ENCODE peak calls at places on chromosome 12, in five cellular contexts. Q is H1, Y is HepG2, H is GM12878, V is NT2/D1. X is an unnamed sample.

GRCh38 chr12:108820700-108821406 is 36.5 kb downstream of the SSH1 start:
- DNase-seq in Q (no peak), Y (no peak), V (no peak), H (no peak), X (no peak)

GRCh38 chr12:64889434-64890216 is 65.2 kb downstream of the TBC1D30 start:
- DNase-seq in V (peak; percentile 55), Q (no peak), H (no peak), Y (peak; percentile 27), X (no peak)

GRCh38 chr12:119183942-119184695 is 5.4 kb downstream of the HSPB8 start:
- DNase-seq in Y (no peak), Q (no peak), V (no peak), H (no peak), X (no peak)

GRCh38 chr12:62512901-62513300 is 46.3 kb downstream of the MON2 start:
- DNase-seq in Y (no peak), H (no peak), Q (no peak), V (peak; percentile 61), X (no peak)

GRCh38 chr12:19712041-19712440 is 272.7 kb downstream of the AEBP2 start:
- DNase-seq in H (no peak), V (no peak), Y (no peak), Q (no peak), X (no peak)

GRCh38 chr12:95687937-95688336 is 102.6 kb downstream of the NTN4 start:
- DNase-seq in H (no peak), V (no peak), Q (no peak), Y (no peak), X (no peak)

GRCh38 chr12:65607271-65607880 is 216.9 kb upstream of the HMGA2 start:
- DNase-seq in Y (no peak), V (no peak), H (no peak), Q (no peak), X (no peak)

GRCh38 chr12:85448548-85449139 is 168.6 kb downstream of the ALX1 start:
- DNase-seq in Y (no peak), V (no peak), Q (no peak), H (no peak), X (no peak)

GRCh38 chr12:132904718-132905328 is 17.4 kb upstream of the CHFR start:
- DNase-seq in V (peak; percentile 72), Q (peak; percentile 75), Y (no peak), H (no peak), X (no peak)

GRCh38 chr12:53726342-53726741 is 910 bp downstream of the CALCOCO1 start:
- DNase-seq in H (no peak), Q (no peak), Y (peak; percentile 38), V (no peak), X (no peak)

GRCh38 chr12:46153267-46153872 is 115.5 kb downstream of the SLC38A1 start:
- DNase-seq in Y (peak; percentile 7), Q (no peak), V (no peak), H (no peak), X (peak; percentile 20)

GRCh38 chr12:29672580-29672979 is 111.2 kb downstream of the TMTC1 start:
- DNase-seq in H (no peak), Q (no peak), V (no peak), Y (no peak), X (no peak)
- TF ChIP-seq SUZ12 in H (no peak), Q (no peak), V (no peak), Y (no peak), X (no peak)

DNA sequence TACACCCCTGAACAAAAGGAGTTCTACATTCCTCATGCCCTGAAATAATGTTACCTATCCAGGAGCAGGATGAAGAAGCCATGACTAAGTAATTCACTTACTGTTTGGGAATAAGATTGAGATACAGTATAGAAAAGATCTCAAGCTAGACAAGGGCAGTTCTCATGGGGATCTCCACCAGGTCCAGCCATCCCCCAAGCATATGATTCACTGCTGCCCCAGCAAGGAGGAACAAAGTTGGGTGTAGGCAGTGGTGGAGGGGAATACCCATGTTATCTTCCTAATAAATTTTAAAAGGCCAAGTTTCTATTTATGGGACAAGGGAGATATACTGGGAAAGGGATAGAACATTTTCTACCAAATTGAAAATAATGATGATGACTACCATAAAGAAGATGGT is 204.8 kb downstream of the BTG1 start:
- DNase-seq in V (no peak), Y (no peak), H (no peak), Q (no peak), X (no peak)
- TF ChIP-seq SUZ12 in V (no peak), Y (no peak), H (no peak), Q (no peak), X (no peak)

GRCh38 chr12:128549621-128550020 is 274.1 kb downstream of the SLC15A4 start:
- DNase-seq in H (no peak), V (no peak), Q (no peak), Y (no peak), X (no peak)

GRCh38 chr12:128543493-128543892 is 276.5 kb downstream of the TMEM132C start:
- DNase-seq in Q (no peak), V (no peak), H (no peak), Y (no peak), X (no peak)

GRCh38 chr12:128542844-128543243 is 275.9 kb downstream of the TMEM132C start:
- DNase-seq in V (no peak), H (no peak), Y (no peak), Q (no peak), X (no peak)

GRCh38 chr12:128543971-128544370 is 277.0 kb downstream of the TMEM132C start:
- DNase-seq in Y (no peak), V (no peak), Q (no peak), H (no peak), X (no peak)
- TF ChIP-seq SUZ12 in Y (no peak), V (no peak), Q (no peak), H (no peak), X (no peak)

GRCh38 chr12:848519-849191 is 96.3 kb downstream of the WNK1 start:
- DNase-seq in Y (no peak), H (no peak), Q (no peak), V (no peak), X (no peak)
- TF ChIP-seq SUZ12 in Y (no peak), H (no peak), Q (no peak), V (no peak), X (no peak)

GRCh38 chr12:99381992-99382391 is 265.6 kb upstream of the GARIN6 start:
- DNase-seq in H (peak; percentile 73), Y (no peak), V (no peak), Q (no peak), X (no peak)
- TF ChIP-seq SUZ12 in H (no peak), Y (no peak), V (no peak), Q (no peak), X (no peak)

GRCh38 chr12:27052176-27052575 is 29.8 kb downstream of the MED21 start:
- DNase-seq in Q (no peak), Y (no peak), V (no peak), H (no peak), X (no peak)
- TF ChIP-seq SUZ12 in Q (no peak), Y (no peak), V (no peak), H (no peak), X (no peak)

GRCh38 chr12:24852420-24852819 is 96.5 kb downstream of the BCAT1 start:
- DNase-seq in Y (no peak), Q (no peak), V (no peak), H (no peak), X (no peak)
- TF ChIP-seq SUZ12 in Y (no peak), Q (no peak), V (no peak), H (no peak), X (no peak)

GRCh38 chr12:2583642-2584041 is 211.1 kb upstream of the FKBP4 start:
- DNase-seq in Q (no peak), Y (no peak), V (no peak), H (no peak), X (no peak)

GRCh38 chr12:2586159-2587035 is 208.4 kb upstream of the FKBP4 start:
- DNase-seq in Q (no peak), Y (no peak), H (no peak), V (peak; percentile 81), X (no peak)

GRCh38 chr12:2581293-2582045 is 213.3 kb upstream of the FKBP4 start:
- DNase-seq in V (no peak), Y (no peak), H (no peak), Q (no peak), X (no peak)

GRCh38 chr12:2580821-2581220 is 213.9 kb upstream of the FKBP4 start:
- DNase-seq in H (no peak), V (no peak), Q (no peak), Y (no peak), X (no peak)

GRCh38 chr12:2582631-2583616 is 211.8 kb upstream of the FKBP4 start:
- DNase-seq in Q (peak; percentile 23), H (no peak), Y (peak; percentile 22), V (peak; percentile 76), X (peak; percentile 87)
- TF ChIP-seq SUZ12 in Q (no peak), H (no peak), Y (no peak), V (peak; percentile 53), X (no peak)

GRCh38 chr12:6393109-6393508 is 9.1 kb downstream of the LTBR start:
- DNase-seq in Y (no peak), H (no peak), V (no peak), Q (no peak), X (no peak)

GRCh38 chr12:6392499-6392898 is 8.5 kb downstream of the LTBR start:
- DNase-seq in H (no peak), Q (no peak), Y (no peak), V (no peak), X (no peak)

GRCh38 chr12:6396031-6396430 is 12.1 kb downstream of the LTBR start:
- DNase-seq in V (no peak), H (no peak), Q (no peak), Y (no peak), X (no peak)

GRCh38 chr12:6391013-6391412 is 7.1 kb downstream of the LTBR start:
- DNase-seq in Y (no peak), V (no peak), Q (no peak), H (no peak), X (no peak)

GRCh38 chr12:6394398-6394797 is 10.4 kb downstream of the LTBR start:
- DNase-seq in V (no peak), H (no peak), Q (no peak), Y (no peak), X (no peak)
- TF ChIP-seq SUZ12 in V (no peak), H (no peak), Q (no peak), Y (no peak), X (no peak)

DNA sequence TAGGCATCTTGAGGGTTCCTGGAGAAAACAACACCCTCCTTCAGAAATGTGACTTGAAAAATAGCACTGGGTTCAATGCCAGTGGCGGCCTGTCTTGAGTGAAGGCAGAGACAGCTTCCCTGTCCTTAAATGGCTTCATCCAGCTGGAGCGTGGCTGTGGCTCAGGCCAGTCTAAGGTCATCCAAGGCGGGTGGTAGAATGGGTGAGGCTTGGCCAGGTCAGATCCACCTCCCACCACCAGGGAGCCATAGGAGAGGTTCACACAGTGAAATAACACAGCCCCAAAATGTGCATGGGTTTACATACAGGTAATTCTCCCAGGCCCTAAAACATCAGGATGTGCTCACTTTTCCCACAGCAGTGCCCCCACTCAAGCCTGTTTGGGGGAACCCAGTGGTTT is 171.3 kb downstream of the PHETA1 start:
- DNase-seq in Y (no peak), V (no peak), Q (no peak), H (no peak), X (no peak)
- TF ChIP-seq SUZ12 in Y (no peak), V (no peak), Q (no peak), H (no peak), X (no peak)